ENCODE peak calls at places on chromosomes 11 and 22, in five cellular contexts. Q is fibroblast of the aortic adventitia, Y is neural progenitor cell, J is heart right ventricle, V is AG09309. A is an unnamed sample.

GRCh38 chr22:46469701-46470100 is 67.7 kb downstream of the CELSR1 start:
- DNase-seq in V (no peak), J (no peak), Q (no peak), Y (no peak), A (no peak)

GRCh38 chr11:30422828-30423648 is 100.1 kb downstream of the ARL14EP start:
- DNase-seq in Y (no peak), J (no peak), V (no peak), Q (no peak), A (no peak)

GRCh38 chr11:117181586-117182550 is 3.3 kb downstream of the SIDT2 start:
- DNase-seq in Q (no peak), V (no peak), Y (no peak), J (no peak), A (no peak)

GRCh38 chr11:130314184-130314748 is 451 bp downstream of the ZBTB44 start:
- DNase-seq in V (no peak), J (peak; percentile 76), Y (peak; percentile 81), Q (peak; percentile 12), A (no peak)

GRCh38 chr11:23903044-23903704 is 593.7 kb upstream of the LUZP2 start:
- DNase-seq in J (no peak), Q (peak; percentile 85), V (peak; percentile 21), Y (no peak), A (peak; percentile 84)

GRCh38 chr11:128201006-128201405 is 386.4 kb downstream of the ETS1 start:
- DNase-seq in Y (no peak), J (no peak), Q (no peak), V (no peak), A (no peak)

GRCh38 chr11:15770798-15771414 is 585.4 kb downstream of the SOX6 start:
- DNase-seq in Y (peak; percentile 61), Q (peak; percentile 51), J (no peak), V (no peak), A (no peak)

GRCh38 chr11:48134221-48134922 is 82.2 kb upstream of the OR4B1 start:
- DNase-seq in V (no peak), Q (no peak), J (no peak), Y (peak; percentile 33), A (no peak)

GRCh38 chr22:37043828-37044538 is 7.6 kb upstream of the KCTD17 start:
- DNase-seq in Y (peak; percentile 55), J (peak; percentile 63), V (no peak), Q (peak; percentile 31), A (no peak)

GRCh38 chr11:11010624-11011127 is 152.8 kb upstream of the ZBED5 start:
- DNase-seq in V (no peak), J (peak; percentile 31), Y (peak; percentile 70), Q (no peak), A (no peak)

GRCh38 chr11:10529279-10529678 is 11.7 kb downstream of the RNF141 start:
- DNase-seq in V (no peak), J (no peak), Y (no peak), Q (peak; percentile 32), A (no peak)

DNA sequence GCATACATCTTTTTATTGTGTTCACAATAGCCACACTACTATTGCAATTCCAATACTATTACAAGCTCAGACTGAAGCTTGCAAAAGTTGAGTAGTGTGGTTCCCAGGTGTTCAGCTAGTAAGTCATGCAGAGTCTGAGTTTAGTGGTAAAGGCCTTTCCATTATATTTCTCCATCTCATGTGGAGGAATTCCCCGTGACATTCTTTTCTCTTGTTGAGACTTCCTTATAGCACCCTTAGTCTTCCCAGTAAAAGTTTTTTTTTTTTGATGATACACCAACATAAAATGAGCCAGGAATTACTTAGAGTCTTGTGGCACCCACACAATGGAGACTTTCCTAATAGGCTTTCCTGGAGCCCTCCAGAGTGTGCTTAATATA is 110.8 kb downstream of the UVRAG start:
- DNase-seq in J (no peak), Q (peak; percentile 26), V (no peak), Y (no peak), A (no peak)
- H3K4me3 ChIP-seq in J (no peak overlapping the region), Q (no peak overlapping the region), V (no peak overlapping the region), Y (no peak overlapping the region), A (no peak overlapping the region)

DNA sequence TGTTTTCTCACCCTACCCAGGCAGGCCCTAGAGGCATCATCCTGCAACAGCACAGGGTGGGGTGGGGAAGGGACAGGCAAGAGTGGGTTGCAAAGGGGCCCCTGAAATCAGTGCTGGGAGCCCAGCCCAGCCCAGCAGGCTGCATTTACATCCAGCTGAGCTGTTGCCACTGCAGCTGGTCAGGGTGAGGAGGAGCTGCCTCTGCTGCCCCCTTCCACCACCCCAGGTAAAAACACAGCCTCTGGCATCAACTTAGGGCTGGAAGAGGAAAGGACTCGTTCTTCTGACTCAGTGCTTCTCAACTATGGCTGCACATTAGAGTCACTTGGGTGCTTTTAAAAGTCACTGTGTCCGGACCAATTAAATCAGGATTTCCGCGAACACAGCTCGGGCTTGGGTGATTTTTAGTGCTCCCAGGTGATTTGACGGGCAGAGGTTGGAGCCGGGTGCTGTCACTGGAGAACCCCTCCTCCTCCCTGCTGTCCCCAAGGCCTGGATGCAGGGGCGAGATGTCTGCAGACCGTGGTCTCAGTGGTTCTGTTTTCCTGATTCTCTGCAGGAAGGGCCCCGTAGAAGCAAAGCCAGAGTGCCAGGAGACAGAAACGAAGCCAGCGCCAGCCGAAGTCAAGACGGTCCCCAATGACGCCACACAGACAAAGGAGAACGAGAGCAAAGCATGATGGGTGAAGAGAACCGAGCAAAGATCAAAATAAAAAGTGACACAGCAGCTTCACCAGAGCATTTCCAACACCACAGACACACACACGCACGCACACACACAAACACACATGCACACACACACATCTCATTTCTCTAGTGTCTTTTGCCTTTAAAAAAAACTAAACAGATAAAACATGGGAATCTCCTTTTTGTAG is 39.4 kb upstream of the TTC12 start:
- DNase-seq in Q (no peak), Y (peak; percentile 56), J (no peak), V (no peak), A (no peak)
- TF ChIP-seq CTCF in Q (no peak), Y (peak; percentile 49), J (peak; percentile 14), V (no peak), A (no peak)

DNA sequence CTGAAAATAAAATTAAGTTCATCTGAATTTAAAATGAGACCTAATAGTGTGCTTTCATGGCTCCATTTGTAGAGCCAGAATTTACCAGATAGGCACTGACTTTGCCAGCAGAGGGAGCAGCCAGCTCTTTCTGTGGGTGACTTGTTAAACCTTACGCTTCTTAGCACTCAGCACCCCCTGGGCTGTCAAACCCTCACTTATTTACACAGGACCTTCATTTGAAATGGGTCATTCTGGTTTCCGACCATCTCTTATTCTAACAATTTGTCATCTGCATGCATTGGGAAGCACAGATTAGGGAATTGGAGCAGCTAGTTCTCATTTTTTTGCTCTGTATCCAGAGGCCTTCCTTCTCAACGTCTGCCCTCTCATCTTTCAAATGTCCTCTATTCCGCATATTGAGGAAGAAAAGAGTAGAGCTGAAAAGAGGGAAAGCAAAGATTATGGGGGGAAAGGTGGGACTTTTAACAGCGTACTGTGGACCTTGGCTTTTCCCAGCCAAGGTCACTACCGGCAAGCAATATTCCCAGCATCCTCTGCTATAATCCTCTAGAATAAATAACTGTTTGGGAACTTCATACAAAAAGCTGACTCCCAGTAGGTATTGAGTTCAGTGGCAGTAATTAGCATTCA is 3.1 kb downstream of the ASRGL1 start:
- DNase-seq in Y (peak; percentile 63), V (peak; percentile 5), J (peak; percentile 27), Q (peak; percentile 55), A (peak; percentile 12)
- H3K4me3 ChIP-seq in Y (no peak overlapping the region), V (no peak overlapping the region), J (no peak overlapping the region), Q (no peak overlapping the region), A (no peak overlapping the region)

GRCh38 chr11:66068923-66069714 is 953 bp upstream of the PACS1 start:
- DNase-seq in J (no peak), Q (peak; percentile 70), Y (no peak), V (peak; percentile 53), A (no peak)
- TF ChIP-seq CTCF in J (no peak), Q (no peak), Y (peak; percentile 19), V (peak; percentile 19), A (peak; percentile 23)

GRCh38 chr11:134032501-134033091 is 36.3 kb upstream of the JAM3 start:
- DNase-seq in J (no peak), V (no peak), Q (no peak), Y (no peak), A (no peak)
- H3K4me3 ChIP-seq in J (no peak overlapping the region), V (no peak overlapping the region), Q (no peak overlapping the region), Y (no peak overlapping the region), A (no peak overlapping the region)

DNA sequence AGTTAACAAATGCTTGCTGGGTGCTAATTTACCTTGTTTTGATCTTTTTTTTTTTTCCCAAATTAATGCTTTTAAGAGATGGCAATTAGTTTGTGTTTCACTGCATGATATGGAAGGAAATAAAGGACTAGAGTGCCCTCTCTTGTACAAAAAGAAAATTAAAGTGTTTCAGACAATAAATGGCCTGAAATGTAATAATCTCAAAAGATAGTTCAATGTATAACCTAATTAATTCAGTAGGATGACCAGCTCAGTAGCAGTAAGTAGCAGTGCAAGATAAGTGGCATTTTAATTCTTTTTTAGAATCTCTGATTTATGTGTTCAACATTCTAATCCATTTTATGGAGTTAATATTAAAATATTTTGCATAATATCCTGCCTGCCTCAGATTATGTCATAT is 39.9 kb upstream of the MYO18B start:
- DNase-seq in J (no peak), V (no peak), Y (no peak), Q (peak; percentile 55), A (no peak)
- TF ChIP-seq CTCF in J (peak; percentile 67), V (peak; percentile 23), Y (peak; percentile 49), Q (peak; percentile 31), A (peak; percentile 10)

DNA sequence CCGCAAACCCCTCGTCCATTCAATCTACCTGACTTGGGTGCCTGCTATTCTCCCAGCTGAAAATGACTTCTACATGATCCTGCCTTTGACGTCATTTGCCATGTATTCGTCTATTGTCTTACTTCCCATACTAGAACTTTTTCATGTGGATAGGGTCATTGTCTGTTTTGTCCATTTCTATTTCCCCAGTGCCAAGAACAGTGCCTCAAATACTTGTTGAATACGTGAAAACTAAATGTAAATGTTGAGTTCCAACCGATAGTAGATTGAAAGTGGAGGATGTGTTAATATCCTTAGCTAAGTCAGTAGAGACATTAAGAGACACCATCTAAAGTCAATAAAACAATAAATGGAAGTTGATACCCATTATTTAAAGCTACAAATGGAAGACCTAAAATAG is 920 bp downstream of the TRIM68 start:
- DNase-seq in J (no peak), Q (peak; percentile 27), V (no peak), Y (no peak), A (no peak)
- H3K4me3 ChIP-seq in J (peak overlapping the region; percentile 73), Q (peak overlapping the region; percentile 82), V (peak overlapping the region; percentile 95), Y (peak overlapping the region; percentile 64), A (peak overlapping the region; percentile 69)

GRCh38 chr11:126411971-126412381 is 56.5 kb downstream of the ST3GAL4 start:
- DNase-seq in Q (peak; percentile 78), Y (no peak), V (no peak), J (peak; percentile 48), A (no peak)
- TF ChIP-seq CTCF in Q (peak; percentile 51), Y (peak; percentile 44), V (peak; percentile 36), J (peak; percentile 22), A (no peak)

GRCh38 chr22:50475652-50476002 is 792 bp upstream of the SBF1 start:
- DNase-seq in Y (no peak), V (no peak), J (no peak), Q (no peak), A (no peak)
- H3K4me3 ChIP-seq in Y (peak overlapping the region; percentile 91), V (peak overlapping the region; percentile 70), J (peak overlapping the region; percentile 91), Q (no peak overlapping the region), A (no peak overlapping the region)